ENCODE peak calls at places on chromosomes 4 and X, in five cellular contexts. One of them, this sample, is unnamed.
A peak's percentile ranks its signal among the peaks of the same experiment; 100 is the strongest.

GRCh38 chr4:80171656-80172055 is 25.6 kb upstream of the PRDM8 start:
- DNase-seq in naive thymus-derived CD4-positive, alpha-beta T cell: no peak
- DNase-seq in GM23338: no peak
- DNase-seq in heart right ventricle: no peak
- DNase-seq in right cardiac atrium: no peak
- DNase-seq in this sample: no peak

GRCh38 chr4:23889368-23889767 is 479 bp downstream of the PPARGC1A start:
- DNase-seq in naive thymus-derived CD4-positive, alpha-beta T cell: no peak
- DNase-seq in GM23338: no peak
- DNase-seq in heart right ventricle: no peak
- DNase-seq in right cardiac atrium: no peak
- DNase-seq in this sample: no peak

GRCh38 chrX:108001218-108001814 is 19.1 kb upstream of the TEX13B start:
- DNase-seq in naive thymus-derived CD4-positive, alpha-beta T cell: no peak
- DNase-seq in GM23338: peak; percentile 68
- DNase-seq in heart right ventricle: no peak
- DNase-seq in right cardiac atrium: no peak
- DNase-seq in this sample: no peak

GRCh38 chr4:90293320-90293719 is 166.1 kb downstream of the CCSER1 start:
- DNase-seq in naive thymus-derived CD4-positive, alpha-beta T cell: no peak
- DNase-seq in GM23338: peak; percentile 25
- DNase-seq in heart right ventricle: no peak
- DNase-seq in right cardiac atrium: no peak
- DNase-seq in this sample: no peak

GRCh38 chr4:126470862-126471261 is 1156.1 kb downstream of the FAT4 start:
- DNase-seq in naive thymus-derived CD4-positive, alpha-beta T cell: no peak
- DNase-seq in GM23338: no peak
- DNase-seq in heart right ventricle: no peak
- DNase-seq in right cardiac atrium: no peak
- DNase-seq in this sample: no peak

GRCh38 chr4:186723207-186724047 is at the start of gene FAT1:
- DNase-seq in naive thymus-derived CD4-positive, alpha-beta T cell: no peak
- DNase-seq in GM23338: peak; percentile 79
- DNase-seq in heart right ventricle: peak; percentile 77
- DNase-seq in right cardiac atrium: peak; percentile 90
- DNase-seq in this sample: no peak

GRCh38 chr4:61443813-61444510 is 243.8 kb downstream of the ADGRL3 start:
- DNase-seq in naive thymus-derived CD4-positive, alpha-beta T cell: no peak
- DNase-seq in GM23338: no peak
- DNase-seq in heart right ventricle: no peak
- DNase-seq in right cardiac atrium: no peak
- DNase-seq in this sample: no peak

GRCh38 chrX:23373129-23373804 is 38.6 kb downstream of the PTCHD1 start:
- DNase-seq in naive thymus-derived CD4-positive, alpha-beta T cell: no peak
- DNase-seq in GM23338: no peak
- DNase-seq in heart right ventricle: no peak
- DNase-seq in right cardiac atrium: no peak
- DNase-seq in this sample: no peak

GRCh38 chr4:48761286-48761685 is 18.8 kb downstream of the FRYL start:
- DNase-seq in naive thymus-derived CD4-positive, alpha-beta T cell: no peak
- DNase-seq in GM23338: no peak
- DNase-seq in heart right ventricle: no peak
- DNase-seq in right cardiac atrium: no peak
- DNase-seq in this sample: no peak

GRCh38 chrX:134026732-134027311 is 41.4 kb upstream of the GPC3 start:
- DNase-seq in naive thymus-derived CD4-positive, alpha-beta T cell: no peak
- DNase-seq in GM23338: peak; percentile 87
- DNase-seq in heart right ventricle: no peak
- DNase-seq in right cardiac atrium: no peak
- DNase-seq in this sample: peak; percentile 42

GRCh38 chrX:150842198-150842553 is 56.3 kb downstream of the CD99L2 start:
- DNase-seq in naive thymus-derived CD4-positive, alpha-beta T cell: no peak
- DNase-seq in GM23338: no peak
- DNase-seq in heart right ventricle: no peak
- DNase-seq in right cardiac atrium: no peak
- DNase-seq in this sample: no peak

GRCh38 chr4:159042097-159042605 is 60.7 kb upstream of the RAPGEF2 start:
- DNase-seq in naive thymus-derived CD4-positive, alpha-beta T cell: no peak
- DNase-seq in GM23338: no peak
- DNase-seq in heart right ventricle: no peak
- DNase-seq in right cardiac atrium: no peak
- DNase-seq in this sample: no peak

GRCh38 chr4:85756938-85757337 is 282.0 kb downstream of the ARHGAP24 start:
- DNase-seq in naive thymus-derived CD4-positive, alpha-beta T cell: no peak
- DNase-seq in GM23338: peak; percentile 65
- DNase-seq in heart right ventricle: no peak
- DNase-seq in right cardiac atrium: no peak
- DNase-seq in this sample: no peak

GRCh38 chrX:102917801-102918200 is 19.3 kb upstream of the RAB40AL start:
- DNase-seq in naive thymus-derived CD4-positive, alpha-beta T cell: no peak
- DNase-seq in GM23338: no peak
- DNase-seq in heart right ventricle: no peak
- DNase-seq in right cardiac atrium: no peak
- DNase-seq in this sample: no peak

GRCh38 chr4:49516796-49517195 is 530.7 kb downstream of the CWH43 start:
- DNase-seq in naive thymus-derived CD4-positive, alpha-beta T cell: no peak
- DNase-seq in GM23338: no peak
- DNase-seq in heart right ventricle: no peak
- DNase-seq in right cardiac atrium: no peak
- DNase-seq in this sample: no peak

GRCh38 chr4:10075158-10075863 is 41.3 kb downstream of the WDR1 start:
- DNase-seq in naive thymus-derived CD4-positive, alpha-beta T cell: no peak
- DNase-seq in GM23338: no peak
- DNase-seq in heart right ventricle: no peak
- DNase-seq in right cardiac atrium: peak; percentile 44
- DNase-seq in this sample: no peak

GRCh38 chr4:100299441-100299840 is 109.2 kb upstream of the DDIT4L start:
- DNase-seq in naive thymus-derived CD4-positive, alpha-beta T cell: no peak
- DNase-seq in GM23338: no peak
- DNase-seq in heart right ventricle: no peak
- DNase-seq in right cardiac atrium: no peak
- DNase-seq in this sample: no peak

DNA sequence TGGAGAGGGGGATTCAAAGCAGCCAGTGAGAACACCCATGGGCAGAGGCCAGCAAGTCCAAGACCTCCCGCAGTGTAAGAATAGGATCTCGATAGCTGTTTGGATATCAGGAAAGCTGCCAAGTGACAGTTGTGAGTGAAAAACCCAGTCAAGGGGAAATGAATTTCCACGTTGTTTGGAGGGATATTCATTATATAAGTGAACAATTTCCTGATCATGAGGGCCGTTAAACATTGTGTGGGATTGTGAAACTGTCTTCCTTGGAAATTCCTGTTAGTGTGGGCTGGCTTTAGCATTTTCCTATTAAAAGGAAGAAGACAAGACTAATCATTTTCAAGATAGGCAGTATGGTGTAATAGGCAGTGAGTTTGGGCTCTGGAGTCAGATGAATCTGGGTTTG is 15.0 kb downstream of the CLDN2 start:
- DNase-seq in naive thymus-derived CD4-positive, alpha-beta T cell: no peak
- DNase-seq in GM23338: no peak
- DNase-seq in heart right ventricle: no peak
- DNase-seq in right cardiac atrium: no peak
- DNase-seq in this sample: no peak
- H3K4me1 ChIP-seq in naive thymus-derived CD4-positive, alpha-beta T cell: peaks cover 4% of the 10 kb centered on the region
- H3K4me1 ChIP-seq in GM23338: no peaks in the 10 kb centered on the region
- H3K4me1 ChIP-seq in heart right ventricle: peaks cover 9% of the 10 kb centered on the region
- H3K4me1 ChIP-seq in right cardiac atrium: peaks cover 10% of the 10 kb centered on the region
- H3K4me1 ChIP-seq in this sample: no peaks in the 10 kb centered on the region

DNA sequence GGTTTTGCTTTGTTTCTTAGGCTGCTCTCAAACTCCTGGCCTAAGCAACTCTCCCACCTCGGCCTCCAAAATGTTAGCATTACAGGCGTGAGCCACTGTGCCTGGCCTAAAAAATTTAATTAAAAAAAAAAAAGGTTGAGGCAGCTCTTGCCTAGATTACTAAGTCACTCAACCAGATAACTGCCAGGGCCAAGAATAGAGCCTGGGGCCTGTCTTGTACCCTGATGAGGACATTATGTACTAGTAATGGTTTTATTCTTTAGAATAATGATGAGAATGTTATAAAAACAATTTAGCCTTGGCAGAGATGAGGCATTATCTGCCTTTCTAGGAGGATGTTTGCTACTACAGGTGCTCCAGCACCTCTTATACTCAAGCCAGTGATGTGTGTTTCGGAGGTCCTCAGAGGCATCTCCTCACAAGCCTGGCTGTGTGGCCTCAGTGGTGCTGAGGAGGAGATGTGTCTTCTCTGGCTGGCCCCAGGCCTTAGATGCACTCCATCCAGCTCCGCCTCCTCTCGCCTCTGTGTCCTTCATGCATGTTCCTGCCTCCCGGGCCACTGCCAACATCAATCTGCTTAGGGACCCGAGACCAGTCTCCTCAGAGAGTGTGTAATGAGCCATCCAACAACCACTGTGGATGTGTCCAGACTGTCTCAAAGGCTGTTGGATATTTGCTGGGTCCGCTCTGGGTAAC is 337.7 kb upstream of the GATB start:
- DNase-seq in naive thymus-derived CD4-positive, alpha-beta T cell: no peak
- DNase-seq in GM23338: no peak
- DNase-seq in heart right ventricle: no peak
- DNase-seq in right cardiac atrium: no peak
- DNase-seq in this sample: no peak
- H3K4me1 ChIP-seq in naive thymus-derived CD4-positive, alpha-beta T cell: peaks cover 94% of the 10 kb centered on the region
- H3K4me1 ChIP-seq in GM23338: peaks cover 7% of the 10 kb centered on the region
- H3K4me1 ChIP-seq in heart right ventricle: peaks cover 20% of the 10 kb centered on the region
- H3K4me1 ChIP-seq in right cardiac atrium: peaks cover 6% of the 10 kb centered on the region
- H3K4me1 ChIP-seq in this sample: no peaks in the 10 kb centered on the region

DNA sequence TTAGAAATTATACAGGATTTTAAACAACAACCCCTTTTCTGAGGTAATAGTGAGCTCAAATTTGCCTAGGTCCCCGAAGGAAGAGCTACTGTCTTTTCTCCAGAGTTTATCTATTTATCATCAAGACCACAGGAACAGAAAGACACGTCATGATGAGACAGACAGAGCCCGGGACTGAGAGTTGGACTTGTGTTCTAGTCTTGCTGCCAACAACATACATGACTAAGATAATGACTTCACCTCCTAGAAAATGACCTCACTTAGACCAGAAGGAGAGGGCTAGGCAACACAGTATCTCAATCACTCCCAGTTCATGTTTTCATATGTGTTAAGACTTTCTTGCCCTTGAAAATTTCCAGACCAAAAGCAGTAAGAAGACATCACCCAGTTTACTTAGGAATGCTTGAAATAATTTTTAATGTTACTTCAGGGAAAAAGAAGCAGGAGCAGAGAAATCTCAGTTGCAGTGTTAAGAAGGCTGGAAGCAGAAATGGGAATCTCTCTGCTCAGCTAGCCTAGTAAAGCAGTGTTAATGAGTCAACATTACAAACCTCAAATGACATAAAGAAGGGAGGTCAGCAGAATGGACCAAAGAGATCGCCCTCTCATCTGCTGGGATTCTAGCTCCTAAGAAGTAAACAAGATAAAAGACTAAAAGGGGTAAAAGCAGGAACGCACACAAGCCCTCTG is 24.9 kb downstream of the PDGFC start:
- DNase-seq in naive thymus-derived CD4-positive, alpha-beta T cell: no peak
- DNase-seq in GM23338: no peak
- DNase-seq in heart right ventricle: no peak
- DNase-seq in right cardiac atrium: no peak
- DNase-seq in this sample: no peak
- H3K4me1 ChIP-seq in naive thymus-derived CD4-positive, alpha-beta T cell: no peaks in the 10 kb centered on the region
- H3K4me1 ChIP-seq in GM23338: peaks cover 6% of the 10 kb centered on the region
- H3K4me1 ChIP-seq in heart right ventricle: peaks cover 79% of the 10 kb centered on the region
- H3K4me1 ChIP-seq in right cardiac atrium: no peaks in the 10 kb centered on the region
- H3K4me1 ChIP-seq in this sample: no peaks in the 10 kb centered on the region

GRCh38 chr4:2237267-2237666 is 4.7 kb downstream of the HAUS3 start:
- DNase-seq in naive thymus-derived CD4-positive, alpha-beta T cell: no peak
- DNase-seq in GM23338: no peak
- DNase-seq in heart right ventricle: no peak
- DNase-seq in right cardiac atrium: no peak
- DNase-seq in this sample: no peak
- H3K4me1 ChIP-seq in naive thymus-derived CD4-positive, alpha-beta T cell: peaks cover 38% of the 10 kb centered on the region
- H3K4me1 ChIP-seq in GM23338: peaks cover 22% of the 10 kb centered on the region
- H3K4me1 ChIP-seq in heart right ventricle: peaks cover 46% of the 10 kb centered on the region
- H3K4me1 ChIP-seq in right cardiac atrium: no peaks in the 10 kb centered on the region
- H3K4me1 ChIP-seq in this sample: no peaks in the 10 kb centered on the region

GRCh38 chrX:37817579-37817978 is 29.8 kb downstream of the DYNLT3 start:
- DNase-seq in naive thymus-derived CD4-positive, alpha-beta T cell: no peak
- DNase-seq in GM23338: no peak
- DNase-seq in heart right ventricle: no peak
- DNase-seq in right cardiac atrium: no peak
- DNase-seq in this sample: no peak
- H3K4me1 ChIP-seq in naive thymus-derived CD4-positive, alpha-beta T cell: no peaks in the 10 kb centered on the region
- H3K4me1 ChIP-seq in GM23338: no peaks in the 10 kb centered on the region
- H3K4me1 ChIP-seq in heart right ventricle: no peaks in the 10 kb centered on the region
- H3K4me1 ChIP-seq in right cardiac atrium: no peaks in the 10 kb centered on the region
- H3K4me1 ChIP-seq in this sample: no peaks in the 10 kb centered on the region

DNA sequence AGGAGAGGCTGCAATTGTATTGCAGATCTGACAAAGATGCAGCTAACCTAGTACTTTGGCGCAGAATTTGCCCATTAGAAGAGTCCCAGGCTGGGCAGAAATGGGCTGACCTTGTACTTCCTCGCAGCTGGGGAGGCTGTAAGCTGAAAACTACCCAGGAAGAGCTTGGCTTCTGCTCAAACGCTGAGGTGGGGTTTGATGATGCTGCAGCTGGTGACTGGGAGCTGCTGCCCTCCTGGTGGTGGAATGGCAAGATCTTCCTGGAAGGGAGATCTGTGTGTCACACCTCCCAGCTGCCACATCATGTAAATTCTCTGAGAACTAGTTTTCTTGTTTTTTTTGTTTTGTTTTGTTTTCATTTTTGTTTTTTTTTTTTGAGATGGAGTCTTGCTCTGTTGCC is 17.4 kb downstream of the CCNG2 start:
- DNase-seq in naive thymus-derived CD4-positive, alpha-beta T cell: no peak
- DNase-seq in GM23338: peak; percentile 23
- DNase-seq in heart right ventricle: no peak
- DNase-seq in right cardiac atrium: no peak
- DNase-seq in this sample: no peak
- H3K4me1 ChIP-seq in naive thymus-derived CD4-positive, alpha-beta T cell: no peaks in the 10 kb centered on the region
- H3K4me1 ChIP-seq in GM23338: peaks cover 4% of the 10 kb centered on the region
- H3K4me1 ChIP-seq in heart right ventricle: no peaks in the 10 kb centered on the region
- H3K4me1 ChIP-seq in right cardiac atrium: no peaks in the 10 kb centered on the region
- H3K4me1 ChIP-seq in this sample: no peaks in the 10 kb centered on the region

DNA sequence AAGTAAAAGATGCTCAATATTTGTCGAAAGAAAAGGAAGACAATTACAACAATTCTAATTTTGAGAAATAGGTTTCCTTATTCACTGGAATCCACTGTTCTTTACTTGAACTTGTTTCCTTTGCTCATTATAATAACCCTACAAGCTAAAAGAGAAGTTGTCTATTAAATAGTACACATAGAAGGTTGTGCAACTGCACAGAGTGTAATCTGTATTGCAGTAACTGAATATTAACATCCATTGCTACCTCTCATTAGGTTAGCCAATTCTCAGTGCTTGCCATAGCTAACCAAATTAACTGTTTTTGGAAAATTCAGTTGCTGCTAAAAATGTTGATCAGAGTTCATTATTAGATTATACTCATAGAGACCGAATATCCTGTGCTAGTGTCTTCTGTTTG is 120.0 kb downstream of the PDLIM5 start:
- DNase-seq in naive thymus-derived CD4-positive, alpha-beta T cell: no peak
- DNase-seq in GM23338: no peak
- DNase-seq in heart right ventricle: no peak
- DNase-seq in right cardiac atrium: no peak
- DNase-seq in this sample: no peak
- H3K4me1 ChIP-seq in naive thymus-derived CD4-positive, alpha-beta T cell: no peaks in the 10 kb centered on the region
- H3K4me1 ChIP-seq in GM23338: peaks cover 19% of the 10 kb centered on the region
- H3K4me1 ChIP-seq in heart right ventricle: peaks cover 84% of the 10 kb centered on the region
- H3K4me1 ChIP-seq in right cardiac atrium: peaks cover 6% of the 10 kb centered on the region
- H3K4me1 ChIP-seq in this sample: no peaks in the 10 kb centered on the region

This sample was measured in NT2/D1.